ENCODE peak calls at places on chromosome 19, in eight cellular contexts. Q is fibroblast of lung, I is neural progenitor cell, D is endothelial cell of umbilical vein, C is hepatocyte, N is astrocyte, O is K562, A is GM23338. P is an unnamed sample. For H3K79me2, the result is how much of the 10 kb centered on the place peaks cover.

GRCh38 chr19:4403005-4403761 is 743 bp downstream of the CHAF1A start:
- DNase-seq in Q (no peak), I (peak), D (no peak), C (no peak), N (no peak), O (no peak), A (peak), P (peak)

GRCh38 chr19:17560205-17560595 is 4.8 kb downstream of the COLGALT1 start:
- DNase-seq in Q (peak), I (no peak), D (peak), C (peak), N (peak), O (no peak), A (no peak), P (no peak)

GRCh38 chr19:18803550-18804138 is 12.5 kb upstream of the COMP start:
- DNase-seq in Q (no peak), I (no peak), D (no peak), C (no peak), N (no peak), O (no peak), A (no peak), P (no peak)

GRCh38 chr19:57293719-57294118 is 13.4 kb downstream of the ZNF460 start:
- DNase-seq in Q (no peak), I (no peak), D (no peak), C (no peak), N (no peak), O (no peak), A (no peak), P (no peak)

GRCh38 chr19:58395979-58396627 is 647 bp downstream of the RNF225 start:
- DNase-seq in Q (no peak), I (peak), D (no peak), C (peak), N (no peak), O (peak), A (peak), P (no peak)

GRCh38 chr19:52600639-52601024 is 30.5 kb downstream of the ZNF701 start:
- DNase-seq in Q (no peak), I (no peak), D (no peak), C (peak), N (no peak), O (no peak), A (peak), P (peak)

GRCh38 chr19:11423164-11423803 is 4.2 kb upstream of the RGL3 start:
- DNase-seq in Q (no peak), I (no peak), D (no peak), C (no peak), N (no peak), O (peak), A (no peak), P (no peak)

GRCh38 chr19:29858000-29858596 is 46.3 kb downstream of the CCNE1 start:
- DNase-seq in Q (no peak), I (peak), D (no peak), C (peak), N (no peak), O (peak), A (peak), P (peak)

GRCh38 chr19:20863176-20863575 is 59.9 kb upstream of the ZNF85 start:
- DNase-seq in Q (no peak), I (no peak), D (no peak), C (no peak), N (no peak), O (no peak), A (peak), P (no peak)

GRCh38 chr19:55638864-55639359 is 1.9 kb upstream of the ZNF580 start:
- DNase-seq in Q (peak), I (peak), D (no peak), C (no peak), N (no peak), O (peak), A (peak), P (peak)

GRCh38 chr19:13056052-13056660 is 46.5 kb downstream of the LYL1 start:
- DNase-seq in Q (peak), I (peak), D (no peak), C (peak), N (peak), O (no peak), A (peak), P (no peak)

GRCh38 chr19:34595683-34596082 is 81.3 kb downstream of the SCGB2B2 start:
- DNase-seq in Q (no peak), I (no peak), D (no peak), C (no peak), N (no peak), O (no peak), A (no peak), P (no peak)

GRCh38 chr19:10290439-10290875 is 705 bp downstream of the ICAM5 start:
- DNase-seq in Q (no peak), I (peak), D (no peak), C (no peak), N (no peak), O (no peak), A (peak), P (no peak)

GRCh38 chr19:11420429-11420893 is 1.3 kb upstream of the RGL3 start:
- DNase-seq in Q (peak), I (peak), D (no peak), C (peak), N (no peak), O (peak), A (peak), P (no peak)

GRCh38 chr19:30132312-30133075 is 190.5 kb downstream of the URI1 start:
- DNase-seq in Q (no peak), I (peak), D (no peak), C (no peak), N (no peak), O (peak), A (peak), P (no peak)

GRCh38 chr19:34320277-34320676 is 44.7 kb upstream of the GPI start:
- DNase-seq in Q (no peak), I (no peak), D (peak), C (no peak), N (no peak), O (no peak), A (no peak), P (no peak)

GRCh38 chr19:41911889-41912731 is 16.1 kb downstream of the ERFL start:
- DNase-seq in Q (no peak), I (no peak), D (no peak), C (no peak), N (no peak), O (no peak), A (no peak), P (peak)

GRCh38 chr19:54428323-54429175 is 13.3 kb downstream of the TTYH1 start:
- DNase-seq in Q (no peak), I (no peak), D (no peak), C (no peak), N (no peak), O (peak), A (no peak), P (no peak)

GRCh38 chr19:57888107-57888493 is 737 bp downstream of the ZNF814 start:
- DNase-seq in Q (no peak), I (no peak), D (no peak), C (no peak), N (no peak), O (no peak), A (peak), P (peak)

GRCh38 chr19:17855333-17856152 is 4.2 kb upstream of the RPL18A start:
- DNase-seq in Q (peak), I (peak), D (peak), C (peak), N (peak), O (peak), A (peak), P (peak)

GRCh38 chr19:35462476-35462953 is 14.5 kb downstream of the FFAR2 start:
- DNase-seq in Q (no peak), I (no peak), D (no peak), C (no peak), N (no peak), O (no peak), A (no peak), P (peak)

GRCh38 chr19:39832341-39833083 is 1.4 kb downstream of the DYRK1B start:
- DNase-seq in Q (no peak), I (no peak), D (no peak), C (no peak), N (no peak), O (no peak), A (no peak), P (no peak)

GRCh38 chr19:55626350-55626749 is 2.0 kb upstream of the ZNF784 start:
- DNase-seq in Q (no peak), I (no peak), D (no peak), C (no peak), N (no peak), O (no peak), A (no peak), P (no peak)

GRCh38 chr19:17281391-17282304 is at the start of gene ANKLE1:
- DNase-seq in Q (no peak), I (peak), D (no peak), C (no peak), N (no peak), O (peak), A (peak), P (peak)

GRCh38 chr19:28898279-28898678 is 314.7 kb downstream of the UQCRFS1 start:
- DNase-seq in Q (no peak), I (no peak), D (no peak), C (no peak), N (no peak), O (no peak), A (no peak), P (no peak)

GRCh38 chr19:9597027-9597426 is 12.7 kb upstream of the ZNF121 start:
- DNase-seq in Q (peak), I (no peak), D (peak), C (no peak), N (peak), O (no peak), A (no peak), P (no peak)

GRCh38 chr19:15397236-15397635 is 17.6 kb upstream of the AKAP8 start:
- DNase-seq in Q (no peak), I (no peak), D (no peak), C (no peak), N (no peak), O (no peak), A (no peak), P (no peak)

GRCh38 chr19:5214902-5215301 is 125.7 kb downstream of the PTPRS start:
- DNase-seq in Q (no peak), I (no peak), D (no peak), C (no peak), N (no peak), O (no peak), A (no peak), P (no peak)

GRCh38 chr19:29001922-29002247 is 211.1 kb downstream of the UQCRFS1 start:
- DNase-seq in Q (no peak), I (no peak), D (no peak), C (no peak), N (no peak), O (no peak), A (no peak), P (no peak)

GRCh38 chr19:2246801-2247361 is 2.2 kb upstream of the AMH start:
- DNase-seq in Q (peak), I (no peak), D (no peak), C (no peak), N (no peak), O (no peak), A (no peak), P (no peak)

DNA sequence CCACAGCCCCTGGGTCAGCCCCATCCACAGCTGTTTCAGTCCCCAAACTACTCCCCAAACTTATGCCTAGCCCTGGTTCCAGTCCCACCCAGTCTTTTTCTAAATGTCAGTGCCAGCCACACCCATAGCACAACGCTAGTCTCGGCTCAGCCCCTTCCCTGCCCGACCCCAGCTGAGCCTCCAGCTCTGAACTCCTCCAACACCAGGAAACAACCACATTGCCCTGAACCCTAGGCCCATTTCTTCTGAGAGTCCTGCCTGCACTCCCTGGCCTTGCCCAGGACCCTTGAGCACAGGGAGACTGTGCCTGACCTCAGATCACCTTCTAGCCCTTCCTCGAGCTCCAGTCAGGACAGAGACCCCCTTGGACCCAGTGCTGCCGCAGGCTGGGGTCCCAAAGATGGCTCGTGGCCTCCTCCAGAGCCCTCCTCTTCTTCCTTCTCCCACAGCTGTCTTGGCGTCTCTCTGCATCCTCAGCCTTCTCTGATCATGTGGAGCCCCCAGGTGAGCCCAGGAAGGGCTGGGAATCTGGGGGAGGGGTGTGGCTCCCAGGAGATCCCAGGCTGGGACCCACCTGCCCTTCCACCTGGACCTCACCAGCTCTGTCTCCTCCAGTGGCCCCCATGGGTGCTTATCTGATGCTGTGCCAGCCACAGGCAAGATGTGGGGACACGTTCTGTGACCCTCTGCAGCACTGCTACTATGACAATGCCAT is 33.0 kb upstream of the IGFL1 start:
- DNase-seq in Q (no peak), I (no peak), D (no peak), C (no peak), N (no peak), O (no peak), A (no peak), P (no peak)
- H3K79me2 ChIP-seq in Q (under half), I (under half), D (under half), C (under half), N (under half), O (under half), A (under half), P (under half)

GRCh38 chr19:48500830-48501445 is 10.7 kb downstream of the LMTK3 start:
- DNase-seq in Q (no peak), I (no peak), D (no peak), C (no peak), N (no peak), O (no peak), A (no peak), P (no peak)

GRCh38 chr19:48499352-48500090 is 12.1 kb downstream of the LMTK3 start:
- DNase-seq in Q (no peak), I (no peak), D (no peak), C (peak), N (no peak), O (no peak), A (no peak), P (no peak)

GRCh38 chr19:48501961-48502719 is 9.5 kb downstream of the LMTK3 start:
- DNase-seq in Q (no peak), I (peak), D (no peak), C (peak), N (no peak), O (peak), A (peak), P (peak)

GRCh38 chr19:48501446-48501960 is 10.1 kb downstream of the LMTK3 start:
- DNase-seq in Q (no peak), I (peak), D (no peak), C (peak), N (no peak), O (peak), A (peak), P (peak)

GRCh38 chr19:48502720-48503018 is 9.0 kb downstream of the LMTK3 start:
- DNase-seq in Q (no peak), I (no peak), D (no peak), C (no peak), N (no peak), O (no peak), A (no peak), P (no peak)
- H2AFZ ChIP-seq in Q (no peak), I (peak), D (no peak), C (no peak), N (no peak), O (peak), A (peak), P (peak)

DNA sequence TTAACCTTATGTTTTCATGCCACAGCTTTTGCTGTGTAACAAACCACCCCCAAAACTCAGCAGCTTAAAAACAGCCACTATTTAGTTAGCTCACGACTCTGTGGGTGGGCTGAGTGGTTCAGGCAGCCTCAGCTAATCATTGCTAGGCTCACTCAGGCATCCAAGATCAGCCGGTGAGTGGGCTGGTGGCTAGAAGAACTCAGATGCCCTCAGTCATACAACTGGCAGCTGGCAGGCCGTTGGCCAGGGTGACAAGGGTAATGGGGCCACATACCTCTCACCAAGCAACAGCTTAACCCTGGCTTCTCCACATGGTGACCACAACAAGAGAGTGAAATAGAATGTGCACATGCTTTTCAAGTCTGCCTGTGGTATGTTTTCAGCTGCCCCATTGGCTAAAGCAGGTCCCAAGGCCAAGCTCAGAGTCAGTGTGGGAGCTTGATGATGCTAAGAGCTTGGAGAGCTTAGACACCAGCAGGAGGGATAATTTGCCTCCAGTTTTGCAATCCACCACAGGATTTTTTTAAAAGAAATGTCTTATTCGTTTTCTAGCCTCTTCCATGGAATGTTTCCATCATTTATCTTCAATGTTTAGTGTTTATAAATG is 435.5 kb upstream of the TSHZ3 start:
- DNase-seq in Q (peak), I (peak), D (no peak), C (no peak), N (peak), O (no peak), A (no peak), P (no peak)
- H3K79me2 ChIP-seq in Q (under half), I (under half), D (under half), C (under half), N (under half), O (under half), A (under half), P (under half)

DNA sequence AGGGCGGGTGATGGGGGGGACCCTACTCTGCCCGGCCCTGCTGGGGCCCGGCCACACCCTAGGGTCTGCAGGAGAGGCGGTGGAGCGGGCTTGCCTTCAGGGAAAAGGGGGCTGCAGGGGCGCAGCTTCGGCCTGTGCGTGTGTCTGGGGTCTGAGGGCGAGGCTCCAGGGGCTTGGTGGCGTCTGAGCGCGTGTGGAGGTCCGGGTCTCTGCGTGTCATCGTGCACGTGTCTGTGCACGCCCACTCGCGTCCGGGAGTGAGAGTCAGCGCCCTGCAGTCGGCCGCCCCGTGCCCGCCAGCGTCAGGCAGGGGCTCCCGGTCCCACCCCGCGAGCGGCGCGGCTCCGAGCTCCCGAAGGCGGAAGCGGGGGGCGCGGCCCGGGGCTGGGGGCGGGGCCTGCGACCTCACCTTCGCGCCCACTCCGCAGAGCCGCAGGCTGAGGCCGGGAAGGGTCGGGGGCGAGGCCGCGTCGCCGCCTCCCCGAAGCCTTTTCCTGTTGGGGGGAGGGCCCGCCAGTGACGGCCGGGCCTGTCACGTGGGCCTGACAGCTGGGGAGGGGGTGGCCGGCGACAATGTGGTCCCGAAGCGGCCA is at the start of gene ARHGAP45:
- DNase-seq in Q (no peak), I (peak), D (no peak), C (peak), N (no peak), O (peak), A (peak), P (peak)
- H2AFZ ChIP-seq in Q (no peak), I (no peak), D (peak), C (no peak), N (no peak), O (peak), A (peak), P (peak)

GRCh38 chr19:44755219-44755618 is 6.7 kb downstream of the BCL3 start:
- DNase-seq in Q (no peak), I (no peak), D (no peak), C (no peak), N (no peak), O (no peak), A (no peak), P (no peak)

GRCh38 chr19:44756089-44756562 is 7.6 kb downstream of the BCL3 start:
- DNase-seq in Q (no peak), I (no peak), D (no peak), C (no peak), N (no peak), O (no peak), A (no peak), P (no peak)

GRCh38 chr19:44753932-44754742 is 5.6 kb downstream of the BCL3 start:
- DNase-seq in Q (peak), I (peak), D (peak), C (peak), N (peak), O (peak), A (peak), P (peak)

GRCh38 chr19:44753619-44753931 is 5.1 kb downstream of the BCL3 start:
- DNase-seq in Q (no peak), I (no peak), D (no peak), C (no peak), N (no peak), O (no peak), A (no peak), P (no peak)

GRCh38 chr19:44754743-44755066 is 6.2 kb downstream of the BCL3 start:
- DNase-seq in Q (no peak), I (no peak), D (no peak), C (no peak), N (no peak), O (no peak), A (peak), P (no peak)
- H3K79me2 ChIP-seq in Q (half or more), I (under half), D (under half), C (under half), N (under half), O (under half), A (under half), P (under half)

P was measured in OCI-LY7.